ENCODE peak calls at places on chromosome 3, in five cellular contexts. One of them, this sample, is unnamed.

GRCh38 chr3:52891615-52892081 is 5.7 kb downstream of the STIMATE start:
- DNase-seq in tibial nerve: peak; percentile 54
- DNase-seq in AG04450: peak; percentile 29
- DNase-seq in activated CD8-positive, alpha-beta T cell treated with anti-CD3 and anti-CD28 coated beads for 36 hours: no peak
- DNase-seq in epithelial cell of esophagus: peak; percentile 28
- DNase-seq in this sample: no peak

GRCh38 chr3:158165730-158166129 is 55.8 kb downstream of the RSRC1 start:
- DNase-seq in tibial nerve: no peak
- DNase-seq in AG04450: no peak
- DNase-seq in activated CD8-positive, alpha-beta T cell treated with anti-CD3 and anti-CD28 coated beads for 36 hours: no peak
- DNase-seq in epithelial cell of esophagus: no peak
- DNase-seq in this sample: no peak

GRCh38 chr3:122403489-122403888 is 12.4 kb downstream of the WDR5B start:
- DNase-seq in tibial nerve: no peak
- DNase-seq in AG04450: no peak
- DNase-seq in activated CD8-positive, alpha-beta T cell treated with anti-CD3 and anti-CD28 coated beads for 36 hours: no peak
- DNase-seq in epithelial cell of esophagus: peak; percentile 67
- DNase-seq in this sample: no peak

GRCh38 chr3:28042707-28043106 is 198.7 kb upstream of the CMC1 start:
- DNase-seq in tibial nerve: no peak
- DNase-seq in AG04450: no peak
- DNase-seq in activated CD8-positive, alpha-beta T cell treated with anti-CD3 and anti-CD28 coated beads for 36 hours: no peak
- DNase-seq in epithelial cell of esophagus: no peak
- DNase-seq in this sample: no peak

GRCh38 chr3:141575879-141576743 is 89.3 kb downstream of the RASA2 start:
- DNase-seq in tibial nerve: no peak
- DNase-seq in AG04450: no peak
- DNase-seq in activated CD8-positive, alpha-beta T cell treated with anti-CD3 and anti-CD28 coated beads for 36 hours: no peak
- DNase-seq in epithelial cell of esophagus: peak; percentile 18
- DNase-seq in this sample: peak; percentile 36

GRCh38 chr3:8436667-8437287 is 64.8 kb upstream of the LMCD1 start:
- DNase-seq in tibial nerve: no peak
- DNase-seq in AG04450: no peak
- DNase-seq in activated CD8-positive, alpha-beta T cell treated with anti-CD3 and anti-CD28 coated beads for 36 hours: no peak
- DNase-seq in epithelial cell of esophagus: no peak
- DNase-seq in this sample: no peak

GRCh38 chr3:139935071-139935865 is at the start of gene CLSTN2:
- DNase-seq in tibial nerve: peak; percentile 64
- DNase-seq in AG04450: no peak
- DNase-seq in activated CD8-positive, alpha-beta T cell treated with anti-CD3 and anti-CD28 coated beads for 36 hours: peak; percentile 50
- DNase-seq in epithelial cell of esophagus: peak; percentile 42
- DNase-seq in this sample: peak; percentile 43

GRCh38 chr3:188578579-188579363 is 424.8 kb downstream of the LPP start:
- DNase-seq in tibial nerve: peak; percentile 83
- DNase-seq in AG04450: peak; percentile 53
- DNase-seq in activated CD8-positive, alpha-beta T cell treated with anti-CD3 and anti-CD28 coated beads for 36 hours: peak; percentile 16
- DNase-seq in epithelial cell of esophagus: peak; percentile 72
- DNase-seq in this sample: no peak

GRCh38 chr3:98814799-98815450 is 51.8 kb downstream of the ST3GAL6 start:
- DNase-seq in tibial nerve: no peak
- DNase-seq in AG04450: peak; percentile 61
- DNase-seq in activated CD8-positive, alpha-beta T cell treated with anti-CD3 and anti-CD28 coated beads for 36 hours: no peak
- DNase-seq in epithelial cell of esophagus: peak; percentile 64
- DNase-seq in this sample: no peak

GRCh38 chr3:111859974-111860859 is 1.2 kb downstream of the PHLDB2 start:
- DNase-seq in tibial nerve: peak; percentile 83
- DNase-seq in AG04450: no peak
- DNase-seq in activated CD8-positive, alpha-beta T cell treated with anti-CD3 and anti-CD28 coated beads for 36 hours: peak; percentile 75
- DNase-seq in epithelial cell of esophagus: peak; percentile 82
- DNase-seq in this sample: peak; percentile 83

GRCh38 chr3:170751083-170751893 is 118.7 kb downstream of the RPL22L1 start:
- DNase-seq in tibial nerve: peak; percentile 69
- DNase-seq in AG04450: peak; percentile 63
- DNase-seq in activated CD8-positive, alpha-beta T cell treated with anti-CD3 and anti-CD28 coated beads for 36 hours: no peak
- DNase-seq in epithelial cell of esophagus: peak; percentile 79
- DNase-seq in this sample: no peak

GRCh38 chr3:156598413-156598812 is 43.5 kb upstream of the SSR3 start:
- DNase-seq in tibial nerve: no peak
- DNase-seq in AG04450: no peak
- DNase-seq in activated CD8-positive, alpha-beta T cell treated with anti-CD3 and anti-CD28 coated beads for 36 hours: no peak
- DNase-seq in epithelial cell of esophagus: no peak
- DNase-seq in this sample: no peak

GRCh38 chr3:172467170-172467824 is 19.0 kb upstream of the GHSR start:
- DNase-seq in tibial nerve: no peak
- DNase-seq in AG04450: no peak
- DNase-seq in activated CD8-positive, alpha-beta T cell treated with anti-CD3 and anti-CD28 coated beads for 36 hours: no peak
- DNase-seq in epithelial cell of esophagus: peak; percentile 76
- DNase-seq in this sample: no peak

GRCh38 chr3:137035631-137036030 is 77.8 kb downstream of the IL20RB start:
- DNase-seq in tibial nerve: no peak
- DNase-seq in AG04450: no peak
- DNase-seq in activated CD8-positive, alpha-beta T cell treated with anti-CD3 and anti-CD28 coated beads for 36 hours: peak; percentile 15
- DNase-seq in epithelial cell of esophagus: peak; percentile 39
- DNase-seq in this sample: no peak

GRCh38 chr3:12758025-12758830 is 831 bp downstream of the TMEM40 start:
- DNase-seq in tibial nerve: peak; percentile 27
- DNase-seq in AG04450: no peak
- DNase-seq in activated CD8-positive, alpha-beta T cell treated with anti-CD3 and anti-CD28 coated beads for 36 hours: no peak
- DNase-seq in epithelial cell of esophagus: peak; percentile 56
- DNase-seq in this sample: peak; percentile 58

GRCh38 chr3:126344380-126345041 is 12.7 kb downstream of the KLF15 start:
- DNase-seq in tibial nerve: no peak
- DNase-seq in AG04450: no peak
- DNase-seq in activated CD8-positive, alpha-beta T cell treated with anti-CD3 and anti-CD28 coated beads for 36 hours: no peak
- DNase-seq in epithelial cell of esophagus: no peak
- DNase-seq in this sample: no peak

GRCh38 chr3:177603137-177603603 is 405.9 kb upstream of the TBL1XR1 start:
- DNase-seq in tibial nerve: no peak
- DNase-seq in AG04450: no peak
- DNase-seq in activated CD8-positive, alpha-beta T cell treated with anti-CD3 and anti-CD28 coated beads for 36 hours: no peak
- DNase-seq in epithelial cell of esophagus: no peak
- DNase-seq in this sample: no peak

GRCh38 chr3:189458536-189458935 is 172.7 kb upstream of the TP63 start:
- DNase-seq in tibial nerve: no peak
- DNase-seq in AG04450: no peak
- DNase-seq in activated CD8-positive, alpha-beta T cell treated with anti-CD3 and anti-CD28 coated beads for 36 hours: no peak
- DNase-seq in epithelial cell of esophagus: peak; percentile 67
- DNase-seq in this sample: no peak

GRCh38 chr3:114585687-114586086 is 291.9 kb downstream of the TIGIT start:
- DNase-seq in tibial nerve: no peak
- DNase-seq in AG04450: no peak
- DNase-seq in activated CD8-positive, alpha-beta T cell treated with anti-CD3 and anti-CD28 coated beads for 36 hours: no peak
- DNase-seq in epithelial cell of esophagus: no peak
- DNase-seq in this sample: no peak

GRCh38 chr3:156271995-156272719 is 151.8 kb downstream of the KCNAB1 start:
- DNase-seq in tibial nerve: no peak
- DNase-seq in AG04450: no peak
- DNase-seq in activated CD8-positive, alpha-beta T cell treated with anti-CD3 and anti-CD28 coated beads for 36 hours: no peak
- DNase-seq in epithelial cell of esophagus: no peak
- DNase-seq in this sample: no peak

GRCh38 chr3:124791142-124791541 is 60.9 kb downstream of the UMPS start:
- DNase-seq in tibial nerve: no peak
- DNase-seq in AG04450: no peak
- DNase-seq in activated CD8-positive, alpha-beta T cell treated with anti-CD3 and anti-CD28 coated beads for 36 hours: no peak
- DNase-seq in epithelial cell of esophagus: no peak
- DNase-seq in this sample: no peak

GRCh38 chr3:81249540-81250029 is 511.9 kb downstream of the GBE1 start:
- DNase-seq in tibial nerve: no peak
- DNase-seq in AG04450: no peak
- DNase-seq in activated CD8-positive, alpha-beta T cell treated with anti-CD3 and anti-CD28 coated beads for 36 hours: no peak
- DNase-seq in epithelial cell of esophagus: peak; percentile 83
- DNase-seq in this sample: peak; percentile 2

GRCh38 chr3:156317457-156317856 is 197.1 kb downstream of the KCNAB1 start:
- DNase-seq in tibial nerve: no peak
- DNase-seq in AG04450: no peak
- DNase-seq in activated CD8-positive, alpha-beta T cell treated with anti-CD3 and anti-CD28 coated beads for 36 hours: no peak
- DNase-seq in epithelial cell of esophagus: peak; percentile 81
- DNase-seq in this sample: no peak

GRCh38 chr3:58173670-58174472 is 36.9 kb downstream of the DNASE1L3 start:
- DNase-seq in tibial nerve: no peak
- DNase-seq in AG04450: no peak
- DNase-seq in activated CD8-positive, alpha-beta T cell treated with anti-CD3 and anti-CD28 coated beads for 36 hours: peak; percentile 80
- DNase-seq in epithelial cell of esophagus: peak; percentile 47
- DNase-seq in this sample: peak; percentile 72

GRCh38 chr3:116871905-116872304 is 162.3 kb downstream of the TUSC7 start:
- DNase-seq in tibial nerve: no peak
- DNase-seq in AG04450: no peak
- DNase-seq in activated CD8-positive, alpha-beta T cell treated with anti-CD3 and anti-CD28 coated beads for 36 hours: no peak
- DNase-seq in epithelial cell of esophagus: no peak
- DNase-seq in this sample: no peak

GRCh38 chr3:71658131-71658530 is 67.1 kb downstream of the EIF4E3 start:
- DNase-seq in tibial nerve: peak; percentile 61
- DNase-seq in AG04450: no peak
- DNase-seq in activated CD8-positive, alpha-beta T cell treated with anti-CD3 and anti-CD28 coated beads for 36 hours: peak; percentile 46
- DNase-seq in epithelial cell of esophagus: peak; percentile 71
- DNase-seq in this sample: no peak

GRCh38 chr3:156189927-156190326 is 69.5 kb downstream of the KCNAB1 start:
- DNase-seq in tibial nerve: no peak
- DNase-seq in AG04450: no peak
- DNase-seq in activated CD8-positive, alpha-beta T cell treated with anti-CD3 and anti-CD28 coated beads for 36 hours: no peak
- DNase-seq in epithelial cell of esophagus: no peak
- DNase-seq in this sample: no peak

GRCh38 chr3:129942296-129942695 is 32.2 kb upstream of the TRH start:
- DNase-seq in tibial nerve: peak; percentile 74
- DNase-seq in AG04450: peak; percentile 23
- DNase-seq in activated CD8-positive, alpha-beta T cell treated with anti-CD3 and anti-CD28 coated beads for 36 hours: peak; percentile 66
- DNase-seq in epithelial cell of esophagus: peak; percentile 60
- DNase-seq in this sample: peak; percentile 72

GRCh38 chr3:78830466-78830865 is 937.3 kb downstream of the ROBO1 start:
- DNase-seq in tibial nerve: no peak
- DNase-seq in AG04450: no peak
- DNase-seq in activated CD8-positive, alpha-beta T cell treated with anti-CD3 and anti-CD28 coated beads for 36 hours: no peak
- DNase-seq in epithelial cell of esophagus: no peak
- DNase-seq in this sample: no peak

GRCh38 chr3:194204036-194204792 is 68.3 kb downstream of the HES1 start:
- DNase-seq in tibial nerve: no peak
- DNase-seq in AG04450: no peak
- DNase-seq in activated CD8-positive, alpha-beta T cell treated with anti-CD3 and anti-CD28 coated beads for 36 hours: peak; percentile 30
- DNase-seq in epithelial cell of esophagus: peak; percentile 30
- DNase-seq in this sample: peak; percentile 69
- TF ChIP-seq CTCF in tibial nerve: no peak
- TF ChIP-seq CTCF in AG04450: no peak
- TF ChIP-seq CTCF in activated CD8-positive, alpha-beta T cell treated with anti-CD3 and anti-CD28 coated beads for 36 hours: no peak
- TF ChIP-seq CTCF in epithelial cell of esophagus: no peak
- TF ChIP-seq CTCF in this sample: no peak

DNA sequence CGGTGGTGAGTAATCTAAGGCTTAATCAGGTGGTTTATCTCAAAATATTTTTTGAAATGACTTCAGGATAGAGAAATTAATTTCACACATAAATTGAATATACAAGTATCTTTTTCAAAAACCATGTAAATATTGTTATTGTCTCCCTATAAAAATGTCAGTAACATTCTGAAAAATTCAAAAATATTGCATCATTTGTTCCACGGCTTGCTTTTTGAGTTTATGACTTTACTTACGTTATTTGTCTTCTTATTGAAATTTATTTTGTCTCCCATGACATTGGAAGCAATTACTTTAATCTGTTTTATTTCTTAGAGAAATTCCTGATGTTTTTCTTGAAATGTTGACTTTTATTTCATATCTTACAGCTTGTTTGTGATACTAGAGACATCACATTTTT is 56.9 kb upstream of the P2RY1 start:
- DNase-seq in tibial nerve: no peak
- DNase-seq in AG04450: no peak
- DNase-seq in activated CD8-positive, alpha-beta T cell treated with anti-CD3 and anti-CD28 coated beads for 36 hours: no peak
- DNase-seq in epithelial cell of esophagus: no peak
- DNase-seq in this sample: no peak
- TF ChIP-seq CTCF in tibial nerve: no peak
- TF ChIP-seq CTCF in AG04450: no peak
- TF ChIP-seq CTCF in activated CD8-positive, alpha-beta T cell treated with anti-CD3 and anti-CD28 coated beads for 36 hours: no peak
- TF ChIP-seq CTCF in epithelial cell of esophagus: no peak
- TF ChIP-seq CTCF in this sample: no peak

GRCh38 chr3:143576568-143577270 is 271.5 kb downstream of the SLC9A9 start:
- DNase-seq in tibial nerve: no peak
- DNase-seq in AG04450: no peak
- DNase-seq in activated CD8-positive, alpha-beta T cell treated with anti-CD3 and anti-CD28 coated beads for 36 hours: no peak
- DNase-seq in epithelial cell of esophagus: no peak
- DNase-seq in this sample: no peak

GRCh38 chr3:143573904-143574303 is 274.4 kb downstream of the SLC9A9 start:
- DNase-seq in tibial nerve: no peak
- DNase-seq in AG04450: no peak
- DNase-seq in activated CD8-positive, alpha-beta T cell treated with anti-CD3 and anti-CD28 coated beads for 36 hours: no peak
- DNase-seq in epithelial cell of esophagus: no peak
- DNase-seq in this sample: no peak

GRCh38 chr3:143581972-143582722 is 266.1 kb downstream of the SLC9A9 start:
- DNase-seq in tibial nerve: no peak
- DNase-seq in AG04450: no peak
- DNase-seq in activated CD8-positive, alpha-beta T cell treated with anti-CD3 and anti-CD28 coated beads for 36 hours: no peak
- DNase-seq in epithelial cell of esophagus: no peak
- DNase-seq in this sample: no peak

GRCh38 chr3:143574933-143575332 is 273.3 kb downstream of the SLC9A9 start:
- DNase-seq in tibial nerve: no peak
- DNase-seq in AG04450: no peak
- DNase-seq in activated CD8-positive, alpha-beta T cell treated with anti-CD3 and anti-CD28 coated beads for 36 hours: no peak
- DNase-seq in epithelial cell of esophagus: no peak
- DNase-seq in this sample: no peak

DNA sequence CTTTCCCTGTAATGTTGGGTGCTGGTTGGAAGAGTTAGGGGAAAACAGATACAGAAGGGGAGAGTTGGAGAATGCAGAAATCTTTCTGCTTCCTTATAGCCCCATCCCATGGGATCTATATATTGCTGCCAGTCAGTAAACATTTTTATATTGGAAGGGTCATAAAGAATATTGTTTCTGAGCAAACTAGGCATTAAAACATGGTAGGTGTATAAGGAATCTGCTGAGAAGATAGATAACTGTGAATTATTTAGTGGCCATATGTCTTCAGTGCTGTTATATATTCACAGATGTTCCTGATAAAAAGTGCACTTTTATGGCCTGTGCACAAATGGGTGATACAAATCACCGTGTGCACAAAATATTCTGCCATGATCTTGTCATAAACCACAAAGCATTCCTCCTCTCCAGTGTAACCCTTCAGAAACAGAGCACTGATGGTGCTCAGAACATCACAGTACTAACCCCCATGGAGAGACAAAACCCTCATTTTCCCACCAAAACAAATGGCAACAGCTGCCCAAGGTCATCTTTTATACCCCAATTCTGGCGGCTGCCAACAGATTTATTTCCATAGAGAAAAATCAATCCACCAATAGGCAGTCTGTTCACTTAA is 269.4 kb downstream of the SLC9A9 start:
- DNase-seq in tibial nerve: no peak
- DNase-seq in AG04450: no peak
- DNase-seq in activated CD8-positive, alpha-beta T cell treated with anti-CD3 and anti-CD28 coated beads for 36 hours: no peak
- DNase-seq in epithelial cell of esophagus: no peak
- DNase-seq in this sample: no peak
- TF ChIP-seq CTCF in tibial nerve: no peak
- TF ChIP-seq CTCF in AG04450: no peak
- TF ChIP-seq CTCF in activated CD8-positive, alpha-beta T cell treated with anti-CD3 and anti-CD28 coated beads for 36 hours: no peak
- TF ChIP-seq CTCF in epithelial cell of esophagus: no peak
- TF ChIP-seq CTCF in this sample: no peak

DNA sequence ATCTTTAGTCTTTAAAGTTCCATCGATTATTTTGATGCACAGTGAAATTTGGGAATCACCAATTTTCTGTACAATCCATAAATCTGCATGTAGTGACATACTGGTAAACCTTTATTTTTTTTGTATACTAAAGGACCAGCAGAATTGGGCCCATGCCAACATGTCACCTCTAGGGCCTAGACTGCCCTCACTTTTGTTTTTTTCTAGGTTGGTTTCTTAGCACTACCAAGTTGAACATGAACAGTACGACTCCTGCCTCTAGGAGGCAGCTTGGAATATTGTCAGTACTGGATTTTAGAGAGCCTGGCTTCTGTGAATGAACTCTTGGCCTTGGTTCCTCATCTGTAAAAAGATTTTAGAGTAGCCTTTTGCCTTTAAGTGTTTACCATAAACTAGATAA is 32.3 kb downstream of the NKIRAS1 start:
- DNase-seq in tibial nerve: no peak
- DNase-seq in AG04450: no peak
- DNase-seq in activated CD8-positive, alpha-beta T cell treated with anti-CD3 and anti-CD28 coated beads for 36 hours: no peak
- DNase-seq in epithelial cell of esophagus: peak; percentile 32
- DNase-seq in this sample: no peak
- TF ChIP-seq CTCF in tibial nerve: no peak
- TF ChIP-seq CTCF in AG04450: no peak
- TF ChIP-seq CTCF in activated CD8-positive, alpha-beta T cell treated with anti-CD3 and anti-CD28 coated beads for 36 hours: no peak
- TF ChIP-seq CTCF in epithelial cell of esophagus: peak; percentile 32
- TF ChIP-seq CTCF in this sample: no peak